ENCODE peak calls at places on chromosomes 12 and 14, in ten cellular contexts. One of them, this sample, is unnamed. For H3K9me3, the result is how much of the 10 kb centered on the place peaks cover.

GRCh38 chr12:57377103-57377840 is 53.6 kb downstream of the R3HDM2 start:
- DNase-seq in tibial artery: no peak
- DNase-seq in heart right ventricle: no peak
- DNase-seq in hepatocyte: peak
- DNase-seq in PC-9: no peak
- DNase-seq in K562: peak
- DNase-seq in lower lobe of right lung: no peak
- DNase-seq in uterus: no peak
- DNase-seq in fibroblast of lung: no peak
- DNase-seq in A549: no peak
- DNase-seq in this sample: no peak

GRCh38 chr14:37591311-37591940 is 3.6 kb downstream of the FOXA1 start:
- DNase-seq in tibial artery: no peak
- DNase-seq in heart right ventricle: peak
- DNase-seq in hepatocyte: peak
- DNase-seq in PC-9: no peak
- DNase-seq in K562: no peak
- DNase-seq in lower lobe of right lung: peak
- DNase-seq in uterus: no peak
- DNase-seq in fibroblast of lung: no peak
- DNase-seq in A549: no peak
- DNase-seq in this sample: no peak

GRCh38 chr14:76350671-76351070 is 25.3 kb upstream of the ESRRB start:
- DNase-seq in tibial artery: no peak
- DNase-seq in heart right ventricle: no peak
- DNase-seq in hepatocyte: no peak
- DNase-seq in PC-9: no peak
- DNase-seq in K562: no peak
- DNase-seq in lower lobe of right lung: no peak
- DNase-seq in uterus: no peak
- DNase-seq in fibroblast of lung: no peak
- DNase-seq in A549: no peak
- DNase-seq in this sample: no peak

GRCh38 chr12:51890135-51890464 is 2.2 kb downstream of the ANKRD33 start:
- DNase-seq in tibial artery: no peak
- DNase-seq in heart right ventricle: no peak
- DNase-seq in hepatocyte: no peak
- DNase-seq in PC-9: no peak
- DNase-seq in K562: no peak
- DNase-seq in lower lobe of right lung: no peak
- DNase-seq in uterus: no peak
- DNase-seq in fibroblast of lung: no peak
- DNase-seq in A549: no peak
- DNase-seq in this sample: no peak

GRCh38 chr14:31043379-31043778 is 17.2 kb upstream of the STRN3 start:
- DNase-seq in tibial artery: no peak
- DNase-seq in heart right ventricle: no peak
- DNase-seq in hepatocyte: no peak
- DNase-seq in PC-9: no peak
- DNase-seq in K562: no peak
- DNase-seq in lower lobe of right lung: no peak
- DNase-seq in uterus: no peak
- DNase-seq in fibroblast of lung: no peak
- DNase-seq in A549: no peak
- DNase-seq in this sample: no peak

GRCh38 chr12:25386823-25387134 is 136.1 kb upstream of the KRAS start:
- DNase-seq in tibial artery: peak
- DNase-seq in heart right ventricle: no peak
- DNase-seq in hepatocyte: no peak
- DNase-seq in PC-9: no peak
- DNase-seq in K562: no peak
- DNase-seq in lower lobe of right lung: no peak
- DNase-seq in uterus: no peak
- DNase-seq in fibroblast of lung: no peak
- DNase-seq in A549: peak
- DNase-seq in this sample: no peak

GRCh38 chr12:23895792-23896218 is 53.7 kb downstream of the SOX5 start:
- DNase-seq in tibial artery: no peak
- DNase-seq in heart right ventricle: no peak
- DNase-seq in hepatocyte: no peak
- DNase-seq in PC-9: no peak
- DNase-seq in K562: no peak
- DNase-seq in lower lobe of right lung: no peak
- DNase-seq in uterus: no peak
- DNase-seq in fibroblast of lung: peak
- DNase-seq in A549: no peak
- DNase-seq in this sample: no peak

GRCh38 chr12:47488888-47489287 is 216.9 kb downstream of the RPAP3 start:
- DNase-seq in tibial artery: no peak
- DNase-seq in heart right ventricle: no peak
- DNase-seq in hepatocyte: no peak
- DNase-seq in PC-9: no peak
- DNase-seq in K562: no peak
- DNase-seq in lower lobe of right lung: no peak
- DNase-seq in uterus: no peak
- DNase-seq in fibroblast of lung: peak
- DNase-seq in A549: no peak
- DNase-seq in this sample: no peak

GRCh38 chr12:85155791-85156190 is 119.6 kb downstream of the LRRIQ1 start:
- DNase-seq in tibial artery: no peak
- DNase-seq in heart right ventricle: no peak
- DNase-seq in hepatocyte: peak
- DNase-seq in PC-9: no peak
- DNase-seq in K562: no peak
- DNase-seq in lower lobe of right lung: no peak
- DNase-seq in uterus: no peak
- DNase-seq in fibroblast of lung: peak
- DNase-seq in A549: no peak
- DNase-seq in this sample: no peak

GRCh38 chr12:122449317-122449716 is 26.8 kb upstream of the CLIP1 start:
- DNase-seq in tibial artery: no peak
- DNase-seq in heart right ventricle: no peak
- DNase-seq in hepatocyte: peak
- DNase-seq in PC-9: peak
- DNase-seq in K562: no peak
- DNase-seq in lower lobe of right lung: no peak
- DNase-seq in uterus: no peak
- DNase-seq in fibroblast of lung: peak
- DNase-seq in A549: no peak
- DNase-seq in this sample: peak

GRCh38 chr14:96363751-96364336 is 518 bp downstream of the GSKIP start:
- DNase-seq in tibial artery: peak
- DNase-seq in heart right ventricle: no peak
- DNase-seq in hepatocyte: peak
- DNase-seq in PC-9: peak
- DNase-seq in K562: peak
- DNase-seq in lower lobe of right lung: peak
- DNase-seq in uterus: no peak
- DNase-seq in fibroblast of lung: peak
- DNase-seq in A549: peak
- DNase-seq in this sample: no peak

GRCh38 chr14:105151838-105152793 is 16.5 kb downstream of the JAG2 start:
- DNase-seq in tibial artery: no peak
- DNase-seq in heart right ventricle: peak
- DNase-seq in hepatocyte: no peak
- DNase-seq in PC-9: no peak
- DNase-seq in K562: no peak
- DNase-seq in lower lobe of right lung: peak
- DNase-seq in uterus: no peak
- DNase-seq in fibroblast of lung: no peak
- DNase-seq in A549: no peak
- DNase-seq in this sample: no peak

GRCh38 chr12:132373967-132374820 is 44.8 kb upstream of the GALNT9 start:
- DNase-seq in tibial artery: no peak
- DNase-seq in heart right ventricle: no peak
- DNase-seq in hepatocyte: peak
- DNase-seq in PC-9: no peak
- DNase-seq in K562: no peak
- DNase-seq in lower lobe of right lung: no peak
- DNase-seq in uterus: no peak
- DNase-seq in fibroblast of lung: no peak
- DNase-seq in A549: no peak
- DNase-seq in this sample: no peak

GRCh38 chr14:90616881-90617280 is 199.3 kb downstream of the TTC7B start:
- DNase-seq in tibial artery: no peak
- DNase-seq in heart right ventricle: no peak
- DNase-seq in hepatocyte: no peak
- DNase-seq in PC-9: no peak
- DNase-seq in K562: no peak
- DNase-seq in lower lobe of right lung: no peak
- DNase-seq in uterus: no peak
- DNase-seq in fibroblast of lung: peak
- DNase-seq in A549: no peak
- DNase-seq in this sample: no peak

GRCh38 chr14:94677239-94677612 is 65.0 kb downstream of the SERPINA3 start:
- DNase-seq in tibial artery: no peak
- DNase-seq in heart right ventricle: no peak
- DNase-seq in hepatocyte: no peak
- DNase-seq in PC-9: no peak
- DNase-seq in K562: no peak
- DNase-seq in lower lobe of right lung: no peak
- DNase-seq in uterus: no peak
- DNase-seq in fibroblast of lung: no peak
- DNase-seq in A549: no peak
- DNase-seq in this sample: no peak

GRCh38 chr12:102876883-102877282 is 40.2 kb downstream of the PAH start:
- DNase-seq in tibial artery: no peak
- DNase-seq in heart right ventricle: no peak
- DNase-seq in hepatocyte: no peak
- DNase-seq in PC-9: no peak
- DNase-seq in K562: no peak
- DNase-seq in lower lobe of right lung: no peak
- DNase-seq in uterus: no peak
- DNase-seq in fibroblast of lung: no peak
- DNase-seq in A549: no peak
- DNase-seq in this sample: no peak

GRCh38 chr14:33404054-33404453 is 465.4 kb downstream of the NPAS3 start:
- DNase-seq in tibial artery: no peak
- DNase-seq in heart right ventricle: no peak
- DNase-seq in hepatocyte: peak
- DNase-seq in PC-9: peak
- DNase-seq in K562: no peak
- DNase-seq in lower lobe of right lung: no peak
- DNase-seq in uterus: no peak
- DNase-seq in fibroblast of lung: peak
- DNase-seq in A549: no peak
- DNase-seq in this sample: no peak

GRCh38 chr12:54207539-54208267 is 18.9 kb upstream of the SMUG1 start:
- DNase-seq in tibial artery: peak
- DNase-seq in heart right ventricle: peak
- DNase-seq in hepatocyte: peak
- DNase-seq in PC-9: peak
- DNase-seq in K562: peak
- DNase-seq in lower lobe of right lung: peak
- DNase-seq in uterus: peak
- DNase-seq in fibroblast of lung: no peak
- DNase-seq in A549: peak
- DNase-seq in this sample: no peak

GRCh38 chr12:34107016-34107415 is 84.7 kb downstream of the ALG10 start:
- DNase-seq in tibial artery: no peak
- DNase-seq in heart right ventricle: no peak
- DNase-seq in hepatocyte: no peak
- DNase-seq in PC-9: no peak
- DNase-seq in K562: no peak
- DNase-seq in lower lobe of right lung: no peak
- DNase-seq in uterus: no peak
- DNase-seq in fibroblast of lung: no peak
- DNase-seq in A549: no peak
- DNase-seq in this sample: no peak
- H3K9me3 ChIP-seq in tibial artery: under half
- H3K9me3 ChIP-seq in heart right ventricle: under half
- H3K9me3 ChIP-seq in hepatocyte: under half
- H3K9me3 ChIP-seq in PC-9: under half
- H3K9me3 ChIP-seq in K562: under half
- H3K9me3 ChIP-seq in lower lobe of right lung: under half
- H3K9me3 ChIP-seq in uterus: under half
- H3K9me3 ChIP-seq in fibroblast of lung: under half
- H3K9me3 ChIP-seq in A549: under half
- H3K9me3 ChIP-seq in this sample: half or more

DNA sequence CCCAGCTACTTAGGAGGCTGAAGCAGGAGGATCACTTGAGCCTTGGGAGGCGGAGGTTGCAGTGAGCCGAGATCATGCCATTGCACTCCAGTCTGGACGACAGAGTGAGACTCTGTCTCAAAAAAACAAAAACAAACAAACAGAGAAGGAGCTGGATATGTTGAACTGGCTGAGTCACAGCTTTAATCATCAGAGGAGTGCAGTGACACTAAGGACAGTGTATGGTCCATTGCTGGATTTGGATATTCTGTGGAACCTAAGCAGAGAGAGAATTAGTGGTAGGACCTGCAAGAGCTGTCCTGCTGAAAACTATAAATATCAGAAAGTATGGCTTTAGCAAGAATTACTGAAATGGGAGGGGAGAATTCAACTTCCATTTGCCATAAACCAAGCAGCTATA is 163.0 kb upstream of the PELI2 start:
- DNase-seq in tibial artery: no peak
- DNase-seq in heart right ventricle: no peak
- DNase-seq in hepatocyte: no peak
- DNase-seq in PC-9: no peak
- DNase-seq in K562: no peak
- DNase-seq in lower lobe of right lung: no peak
- DNase-seq in uterus: no peak
- DNase-seq in fibroblast of lung: no peak
- DNase-seq in A549: no peak
- DNase-seq in this sample: no peak
- H3K27ac ChIP-seq in tibial artery: no peak
- H3K27ac ChIP-seq in heart right ventricle: no peak
- H3K27ac ChIP-seq in hepatocyte: no peak
- H3K27ac ChIP-seq in PC-9: no peak
- H3K27ac ChIP-seq in K562: no peak
- H3K27ac ChIP-seq in lower lobe of right lung: no peak
- H3K27ac ChIP-seq in uterus: no peak
- H3K27ac ChIP-seq in fibroblast of lung: no peak
- H3K27ac ChIP-seq in A549: no peak
- H3K27ac ChIP-seq in this sample: no peak

DNA sequence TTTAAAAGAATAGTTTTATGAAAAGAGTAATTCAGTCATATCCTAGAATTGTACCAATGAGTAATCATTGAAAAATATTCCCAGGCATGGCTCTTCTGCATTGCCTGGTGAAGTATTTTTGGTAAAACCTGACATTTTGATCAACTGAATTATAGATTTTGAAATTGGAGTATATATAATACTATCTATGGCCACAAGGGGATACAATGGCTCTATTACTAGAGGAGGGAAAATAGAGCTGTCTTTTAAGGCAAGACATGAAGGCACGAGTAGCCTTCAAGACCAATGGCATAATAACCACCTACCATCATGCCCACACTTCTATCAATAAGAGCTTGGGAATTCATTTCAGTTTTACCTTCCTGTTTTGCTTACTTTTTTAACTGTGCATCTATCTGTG is 1241.4 kb upstream of the TMEM132C start:
- DNase-seq in tibial artery: no peak
- DNase-seq in heart right ventricle: no peak
- DNase-seq in hepatocyte: no peak
- DNase-seq in PC-9: no peak
- DNase-seq in K562: peak
- DNase-seq in lower lobe of right lung: no peak
- DNase-seq in uterus: no peak
- DNase-seq in fibroblast of lung: no peak
- DNase-seq in A549: no peak
- DNase-seq in this sample: no peak
- TF ChIP-seq CTCF in tibial artery: no peak
- TF ChIP-seq CTCF in heart right ventricle: peak
- TF ChIP-seq CTCF in hepatocyte: no peak
- TF ChIP-seq CTCF in PC-9: peak
- TF ChIP-seq CTCF in K562: peak
- TF ChIP-seq CTCF in lower lobe of right lung: no peak
- TF ChIP-seq CTCF in uterus: no peak
- TF ChIP-seq CTCF in fibroblast of lung: no peak
- TF ChIP-seq CTCF in A549: no peak
- TF ChIP-seq CTCF in this sample: peak

GRCh38 chr14:48035836-48036235 is 360.4 kb upstream of the MDGA2 start:
- DNase-seq in tibial artery: no peak
- DNase-seq in heart right ventricle: no peak
- DNase-seq in hepatocyte: no peak
- DNase-seq in PC-9: no peak
- DNase-seq in K562: no peak
- DNase-seq in lower lobe of right lung: peak
- DNase-seq in uterus: no peak
- DNase-seq in fibroblast of lung: no peak
- DNase-seq in A549: no peak
- DNase-seq in this sample: no peak
- H3K9me3 ChIP-seq in tibial artery: under half
- H3K9me3 ChIP-seq in heart right ventricle: half or more
- H3K9me3 ChIP-seq in hepatocyte: under half
- H3K9me3 ChIP-seq in PC-9: under half
- H3K9me3 ChIP-seq in K562: under half
- H3K9me3 ChIP-seq in lower lobe of right lung: under half
- H3K9me3 ChIP-seq in uterus: under half
- H3K9me3 ChIP-seq in fibroblast of lung: under half
- H3K9me3 ChIP-seq in A549: under half
- H3K9me3 ChIP-seq in this sample: under half